ENCODE peak calls at places on chromosomes 16 and 17, in five cellular contexts. C, W, Q, D and N are unnamed samples.

GRCh38 chr17:42766124-42766523 is 5.1 kb downstream of the RAMP2 start:
- DNase-seq in C (no peak), W (no peak), Q (no peak), D (no peak), N (no peak)

GRCh38 chr16:12758031-12758669 is 45.5 kb downstream of the CPPED1 start:
- DNase-seq in C (no peak), W (no peak), Q (no peak), D (no peak), N (no peak)

GRCh38 chr17:73410586-73411329 is 99.0 kb upstream of the CDC42EP4 start:
- DNase-seq in C (no peak), W (no peak), Q (no peak), D (no peak), N (no peak)

GRCh38 chr16:55056585-55057520 is 126.2 kb downstream of the IRX5 start:
- DNase-seq in C (no peak), W (no peak), Q (no peak), D (peak; percentile 76), N (no peak)

GRCh38 chr16:57892041-57892440 is 78.9 kb downstream of the CNGB1 start:
- DNase-seq in C (no peak), W (no peak), Q (peak; percentile 59), D (no peak), N (no peak)

GRCh38 chr17:22138861-22139469 is 446.6 kb downstream of the KCNJ18 start:
- DNase-seq in C (no peak), W (no peak), Q (no peak), D (no peak), N (no peak)

GRCh38 chr16:79673635-79674034 is 73.1 kb upstream of the MAF start:
- DNase-seq in C (no peak), W (no peak), Q (no peak), D (no peak), N (no peak)

GRCh38 chr17:15918261-15918660 is 26.7 kb upstream of the ADORA2B start:
- DNase-seq in C (no peak), W (no peak), Q (no peak), D (no peak), N (no peak)

GRCh38 chr16:65249768-65250167 is 127.9 kb upstream of the CDH11 start:
- DNase-seq in C (no peak), W (no peak), Q (no peak), D (no peak), N (no peak)

GRCh38 chr17:38907930-38908675 is 17.3 kb upstream of the LASP1NB start:
- DNase-seq in C (no peak), W (no peak), Q (no peak), D (no peak), N (no peak)

GRCh38 chr16:10923650-10924214 is 18.5 kb downstream of the DEXI start:
- DNase-seq in C (no peak), W (no peak), Q (no peak), D (no peak), N (no peak)

GRCh38 chr16:75011634-75012307 is 12.9 kb downstream of the ZNRF1 start:
- DNase-seq in C (no peak), W (no peak), Q (peak; percentile 67), D (no peak), N (no peak)

GRCh38 chr16:85675528-85675927 is 13.2 kb downstream of the GINS2 start:
- DNase-seq in C (no peak), W (no peak), Q (no peak), D (no peak), N (no peak)

GRCh38 chr17:72119963-72120877 is 600 bp upstream of the SOX9 start:
- DNase-seq in C (no peak), W (no peak), Q (no peak), D (no peak), N (no peak)